ENCODE peak calls at places on chromosome 21, in five cellular contexts. One of them, this sample, is unnamed.

GRCh38 chr21:21860888-21861287 is 862.7 kb downstream of the NCAM2 start:
- DNase-seq in cardiac muscle cell: peak
- DNase-seq in small intestine: no peak
- DNase-seq in GM04504: no peak
- DNase-seq in neural progenitor cell: no peak
- DNase-seq in this sample: no peak

GRCh38 chr21:42941696-42942085 is 16.3 kb upstream of the ERVH48-1 start:
- DNase-seq in cardiac muscle cell: no peak
- DNase-seq in small intestine: no peak
- DNase-seq in GM04504: no peak
- DNase-seq in neural progenitor cell: no peak
- DNase-seq in this sample: no peak

GRCh38 chr21:45282283-45283018 is 5.2 kb downstream of the POFUT2 start:
- DNase-seq in cardiac muscle cell: no peak
- DNase-seq in small intestine: no peak
- DNase-seq in GM04504: no peak
- DNase-seq in neural progenitor cell: no peak
- DNase-seq in this sample: no peak

GRCh38 chr21:45600248-45600647 is 43.3 kb upstream of the PCBP3 start:
- DNase-seq in cardiac muscle cell: no peak
- DNase-seq in small intestine: no peak
- DNase-seq in GM04504: no peak
- DNase-seq in neural progenitor cell: no peak
- DNase-seq in this sample: no peak

GRCh38 chr21:37628362-37628761 is 261.8 kb downstream of the DYRK1A start:
- DNase-seq in cardiac muscle cell: no peak
- DNase-seq in small intestine: no peak
- DNase-seq in GM04504: no peak
- DNase-seq in neural progenitor cell: no peak
- DNase-seq in this sample: no peak

GRCh38 chr21:17348849-17349248 is 164.0 kb upstream of the CXADR start:
- DNase-seq in cardiac muscle cell: no peak
- DNase-seq in small intestine: no peak
- DNase-seq in GM04504: no peak
- DNase-seq in neural progenitor cell: no peak
- DNase-seq in this sample: no peak

GRCh38 chr21:9008636-9009035 is 1512.7 kb upstream of the TPTE start:
- DNase-seq in cardiac muscle cell: no peak
- DNase-seq in small intestine: no peak
- DNase-seq in GM04504: no peak
- DNase-seq in neural progenitor cell: no peak
- DNase-seq in this sample: no peak

GRCh38 chr21:34367320-34367935 is 3.6 kb downstream of the KCNE2 start:
- DNase-seq in cardiac muscle cell: peak
- DNase-seq in small intestine: peak
- DNase-seq in GM04504: peak
- DNase-seq in neural progenitor cell: peak
- DNase-seq in this sample: peak

GRCh38 chr21:45769239-45769758 is 125.8 kb downstream of the PCBP3 start:
- DNase-seq in cardiac muscle cell: no peak
- DNase-seq in small intestine: no peak
- DNase-seq in GM04504: no peak
- DNase-seq in neural progenitor cell: no peak
- DNase-seq in this sample: no peak

GRCh38 chr21:46554431-46555224 is 50.3 kb downstream of the S100B start:
- DNase-seq in cardiac muscle cell: no peak
- DNase-seq in small intestine: no peak
- DNase-seq in GM04504: no peak
- DNase-seq in neural progenitor cell: no peak
- DNase-seq in this sample: no peak

GRCh38 chr21:35753308-35753707 is 307.0 kb downstream of the SETD4 start:
- DNase-seq in cardiac muscle cell: no peak
- DNase-seq in small intestine: no peak
- DNase-seq in GM04504: no peak
- DNase-seq in neural progenitor cell: peak
- DNase-seq in this sample: no peak

GRCh38 chr21:34021726-34022125 is 51.7 kb upstream of the MRPS6 start:
- DNase-seq in cardiac muscle cell: no peak
- DNase-seq in small intestine: no peak
- DNase-seq in GM04504: no peak
- DNase-seq in neural progenitor cell: no peak
- DNase-seq in this sample: no peak

GRCh38 chr21:37166733-37167132 is 93.7 kb downstream of the TTC3 start:
- DNase-seq in cardiac muscle cell: peak
- DNase-seq in small intestine: peak
- DNase-seq in GM04504: no peak
- DNase-seq in neural progenitor cell: peak
- DNase-seq in this sample: no peak

This sample was measured in HAP-1.